ENCODE peak calls at places on chromosomes 11 and 22, in four cellular contexts. One of them, this sample, is unnamed.

GRCh38 chr11:33214187-33214586 is 43.0 kb upstream of the HIPK3 start:
- DNase-seq in thoracic aorta: no peak
- DNase-seq in mesendoderm: no peak
- DNase-seq in OCI-LY7: no peak
- DNase-seq in this sample: no peak

GRCh38 chr11:35539256-35539655 is 13.8 kb upstream of the PAMR1 start:
- DNase-seq in OCI-LY7: no peak
- DNase-seq in mesendoderm: no peak
- DNase-seq in thoracic aorta: no peak
- DNase-seq in this sample: no peak

GRCh38 chr11:114197799-114198500 is 98.2 kb upstream of the NNMT start:
- DNase-seq in OCI-LY7: no peak
- DNase-seq in mesendoderm: no peak
- DNase-seq in thoracic aorta: peak; percentile 61
- DNase-seq in this sample: no peak

GRCh38 chr11:130873766-130874165 is 42.5 kb downstream of the SNX19 start:
- DNase-seq in OCI-LY7: no peak
- DNase-seq in thoracic aorta: no peak
- DNase-seq in mesendoderm: peak; percentile 50
- DNase-seq in this sample: peak; percentile 42

GRCh38 chr11:29263971-29264682 is 752.7 kb downstream of the KCNA4 start:
- DNase-seq in mesendoderm: no peak
- DNase-seq in OCI-LY7: no peak
- DNase-seq in thoracic aorta: no peak
- DNase-seq in this sample: no peak

GRCh38 chr11:102446606-102447005 is 6.0 kb downstream of the TMEM123 start:
- DNase-seq in thoracic aorta: no peak
- DNase-seq in OCI-LY7: no peak
- DNase-seq in mesendoderm: peak; percentile 76
- DNase-seq in this sample: peak; percentile 85

GRCh38 chr11:57512646-57513445 is 2.7 kb downstream of the SLC43A1 start:
- DNase-seq in OCI-LY7: no peak
- DNase-seq in thoracic aorta: no peak
- DNase-seq in mesendoderm: no peak
- DNase-seq in this sample: no peak

GRCh38 chr11:6258571-6258998 is 1.1 kb upstream of the CCKBR start:
- DNase-seq in OCI-LY7: no peak
- DNase-seq in mesendoderm: peak; percentile 77
- DNase-seq in thoracic aorta: no peak
- DNase-seq in this sample: no peak

GRCh38 chr11:82636620-82637019 is 97.0 kb downstream of the FAM181B start:
- DNase-seq in OCI-LY7: no peak
- DNase-seq in mesendoderm: no peak
- DNase-seq in thoracic aorta: no peak
- DNase-seq in this sample: no peak

DNA sequence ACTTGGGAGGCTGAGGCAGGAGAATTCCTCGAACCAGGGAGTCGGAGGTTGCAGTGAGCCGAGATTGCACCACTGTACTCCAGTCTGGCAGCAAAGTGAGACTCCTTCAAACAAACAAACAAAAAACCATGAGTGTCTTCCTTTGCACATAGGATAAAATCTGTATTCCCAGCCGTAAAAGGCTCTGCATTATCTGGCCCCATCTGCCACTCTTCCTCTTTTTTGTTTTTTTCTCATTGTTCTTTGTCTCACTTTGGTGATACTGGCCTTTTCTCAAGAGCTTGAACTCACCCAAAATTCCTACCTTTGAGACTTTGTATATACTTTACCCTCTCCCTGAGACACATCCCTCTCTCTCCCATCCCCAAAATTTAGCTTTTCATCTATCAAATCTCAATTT is 17.6 kb downstream of the FDX1 start:
- DNase-seq in thoracic aorta: no peak
- DNase-seq in mesendoderm: no peak
- DNase-seq in OCI-LY7: no peak
- DNase-seq in this sample: no peak
- H3K27ac ChIP-seq in thoracic aorta: no peak overlapping the region
- H3K27ac ChIP-seq in mesendoderm: no peak overlapping the region
- H3K27ac ChIP-seq in OCI-LY7: no peak overlapping the region
- H3K27ac ChIP-seq in this sample: no peak overlapping the region

GRCh38 chr11:47325271-47326041 is 27.0 kb downstream of the MYBPC3 start:
- DNase-seq in OCI-LY7: no peak
- DNase-seq in mesendoderm: no peak
- DNase-seq in thoracic aorta: no peak
- DNase-seq in this sample: no peak
- H3K27ac ChIP-seq in OCI-LY7: no peak overlapping the region
- H3K27ac ChIP-seq in mesendoderm: no peak overlapping the region
- H3K27ac ChIP-seq in thoracic aorta: no peak overlapping the region
- H3K27ac ChIP-seq in this sample: no peak overlapping the region

DNA sequence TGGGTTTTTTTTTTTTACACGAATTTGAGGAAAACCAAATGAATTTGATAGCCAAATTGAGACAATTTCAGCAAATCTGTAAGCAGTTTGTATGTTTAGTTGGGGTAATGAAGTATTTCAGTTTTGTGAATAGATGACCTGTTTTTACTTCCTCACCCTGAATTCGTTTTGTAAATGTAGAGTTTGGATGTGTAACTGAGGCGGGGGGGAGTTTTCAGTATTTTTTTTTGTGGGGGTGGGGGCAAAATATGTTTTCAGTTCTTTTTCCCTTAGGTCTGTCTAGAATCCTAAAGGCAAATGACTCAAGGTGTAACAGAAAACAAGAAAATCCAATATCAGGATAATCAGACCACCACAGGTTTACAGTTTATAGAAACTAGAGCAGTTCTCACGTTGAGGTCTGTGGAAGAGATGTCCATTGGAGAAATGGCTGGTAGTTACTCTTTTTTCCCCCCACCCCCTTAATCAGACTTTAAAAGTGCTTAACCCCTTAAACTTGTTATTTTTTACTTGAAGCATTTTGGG is 2.2 kb downstream of the MALAT1 start:
- DNase-seq in mesendoderm: no peak
- DNase-seq in thoracic aorta: no peak
- DNase-seq in OCI-LY7: peak; percentile 48
- DNase-seq in this sample: no peak
- H3K27ac ChIP-seq in mesendoderm: no peak overlapping the region
- H3K27ac ChIP-seq in thoracic aorta: peak overlapping the region; percentile 99
- H3K27ac ChIP-seq in OCI-LY7: peak overlapping the region; percentile 98
- H3K27ac ChIP-seq in this sample: peak overlapping the region; percentile 98

GRCh38 chr11:111819161-111820058 is 52.0 kb downstream of the ALG9 start:
- DNase-seq in mesendoderm: no peak
- DNase-seq in OCI-LY7: no peak
- DNase-seq in thoracic aorta: no peak
- DNase-seq in this sample: no peak
- H3K27ac ChIP-seq in mesendoderm: no peak overlapping the region
- H3K27ac ChIP-seq in OCI-LY7: no peak overlapping the region
- H3K27ac ChIP-seq in thoracic aorta: no peak overlapping the region
- H3K27ac ChIP-seq in this sample: no peak overlapping the region

GRCh38 chr11:60172011-60172410 is 10.9 kb downstream of the MS4A6A start:
- DNase-seq in mesendoderm: no peak
- DNase-seq in OCI-LY7: no peak
- DNase-seq in thoracic aorta: no peak
- DNase-seq in this sample: no peak
- H3K27ac ChIP-seq in mesendoderm: no peak overlapping the region
- H3K27ac ChIP-seq in OCI-LY7: no peak overlapping the region
- H3K27ac ChIP-seq in thoracic aorta: no peak overlapping the region
- H3K27ac ChIP-seq in this sample: no peak overlapping the region

GRCh38 chr22:39244073-39244495 is 698 bp downstream of the PDGFB start:
- DNase-seq in OCI-LY7: no peak
- DNase-seq in mesendoderm: no peak
- DNase-seq in thoracic aorta: no peak
- DNase-seq in this sample: no peak

GRCh38 chr22:39246690-39247332 is 2.0 kb upstream of the PDGFB start:
- DNase-seq in thoracic aorta: no peak
- DNase-seq in mesendoderm: no peak
- DNase-seq in OCI-LY7: no peak
- DNase-seq in this sample: no peak

GRCh38 chr22:39246217-39246616 is 1.4 kb upstream of the PDGFB start:
- DNase-seq in thoracic aorta: no peak
- DNase-seq in OCI-LY7: no peak
- DNase-seq in mesendoderm: no peak
- DNase-seq in this sample: no peak

GRCh38 chr22:39244496-39245129 is at the start of gene PDGFB:
- DNase-seq in thoracic aorta: no peak
- DNase-seq in OCI-LY7: no peak
- DNase-seq in mesendoderm: peak; percentile 59
- DNase-seq in this sample: no peak

GRCh38 chr22:39245130-39246039 is 603 bp upstream of the PDGFB start:
- DNase-seq in OCI-LY7: no peak
- DNase-seq in mesendoderm: no peak
- DNase-seq in thoracic aorta: no peak
- DNase-seq in this sample: no peak
- H3K27ac ChIP-seq in OCI-LY7: no peak overlapping the region
- H3K27ac ChIP-seq in mesendoderm: no peak overlapping the region
- H3K27ac ChIP-seq in thoracic aorta: no peak overlapping the region
- H3K27ac ChIP-seq in this sample: no peak overlapping the region

DNA sequence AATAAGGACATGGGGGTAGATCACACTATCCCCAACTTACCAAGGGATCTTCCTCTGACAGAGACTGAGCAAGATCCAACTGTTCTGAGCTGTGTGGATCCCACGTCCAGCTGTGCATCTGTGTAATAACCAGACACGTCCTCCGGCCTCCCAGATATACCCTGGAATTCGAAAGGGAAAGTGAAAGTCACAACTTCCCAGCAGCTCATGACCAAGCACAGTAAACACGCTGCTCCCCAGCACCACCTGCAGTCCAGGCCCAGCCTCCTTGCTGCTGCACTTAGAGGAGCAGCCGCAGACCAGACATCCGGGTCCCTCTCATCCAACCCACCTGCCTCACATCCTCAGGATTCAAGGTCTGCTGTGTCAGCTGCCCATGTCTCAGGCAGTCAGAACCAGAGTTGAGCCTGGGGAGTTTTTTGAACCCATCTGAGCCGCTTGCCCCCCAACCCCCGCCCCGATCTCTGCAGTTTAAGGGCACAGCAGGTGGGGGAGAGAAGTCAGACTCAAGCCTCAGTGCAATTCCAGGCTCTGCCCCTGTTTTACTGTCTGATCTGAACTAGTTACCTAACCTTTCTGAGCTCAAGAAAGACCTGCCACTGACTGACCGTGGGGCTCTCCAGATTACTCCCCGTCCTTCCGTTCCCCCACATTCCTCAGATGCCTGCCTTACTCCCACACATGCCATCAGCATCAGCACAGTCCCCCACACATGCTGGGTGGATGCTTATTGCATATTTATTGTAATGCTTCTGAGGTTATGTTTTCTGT is at the start of gene APOL2:
- DNase-seq in mesendoderm: peak; percentile 97
- DNase-seq in thoracic aorta: peak; percentile 79
- DNase-seq in OCI-LY7: peak; percentile 93
- DNase-seq in this sample: peak; percentile 87
- H3K27ac ChIP-seq in mesendoderm: no peak within 1 kb of the TSS
- H3K27ac ChIP-seq in thoracic aorta: peak within 1 kb of the TSS; percentile 88
- H3K27ac ChIP-seq in OCI-LY7: peak within 1 kb of the TSS; percentile 25
- H3K27ac ChIP-seq in this sample: peak within 1 kb of the TSS; percentile 56

GRCh38 chr11:69632900-69633299 is 8.1 kb upstream of the CCND1 start:
- DNase-seq in OCI-LY7: no peak
- DNase-seq in thoracic aorta: no peak
- DNase-seq in mesendoderm: no peak
- DNase-seq in this sample: no peak

GRCh38 chr11:69625476-69625875 is 15.5 kb upstream of the CCND1 start:
- DNase-seq in mesendoderm: no peak
- DNase-seq in OCI-LY7: no peak
- DNase-seq in thoracic aorta: no peak
- DNase-seq in this sample: no peak

GRCh38 chr11:69624293-69624692 is 16.7 kb upstream of the CCND1 start:
- DNase-seq in thoracic aorta: no peak
- DNase-seq in mesendoderm: no peak
- DNase-seq in OCI-LY7: no peak
- DNase-seq in this sample: no peak

GRCh38 chr11:69630009-69630870 is 10.7 kb upstream of the CCND1 start:
- DNase-seq in mesendoderm: peak; percentile 71
- DNase-seq in thoracic aorta: no peak
- DNase-seq in OCI-LY7: peak; percentile 16
- DNase-seq in this sample: no peak

DNA sequence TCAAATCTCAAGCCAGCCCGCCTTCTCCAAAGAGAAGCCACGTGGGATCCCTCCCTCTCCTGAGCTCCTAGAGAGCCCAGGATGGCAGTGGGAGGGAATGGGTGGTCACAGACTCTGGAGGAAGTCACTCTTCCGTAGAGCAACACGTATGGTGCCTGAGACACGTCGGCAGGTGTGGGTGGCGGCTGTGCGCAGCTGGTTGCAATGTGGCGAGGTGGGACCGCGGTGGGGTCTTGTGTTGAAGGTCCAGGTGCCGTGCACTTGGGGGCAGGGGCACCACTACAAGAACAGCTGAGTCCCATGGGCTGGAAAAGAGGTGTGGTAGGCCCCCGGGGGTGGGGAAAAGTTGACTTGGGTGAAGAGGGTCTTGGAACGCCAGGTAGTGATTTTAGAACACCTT is 13.4 kb upstream of the CCND1 start:
- DNase-seq in thoracic aorta: no peak
- DNase-seq in mesendoderm: no peak
- DNase-seq in OCI-LY7: no peak
- DNase-seq in this sample: peak; percentile 65
- H3K27ac ChIP-seq in thoracic aorta: no peak overlapping the region
- H3K27ac ChIP-seq in mesendoderm: no peak overlapping the region
- H3K27ac ChIP-seq in OCI-LY7: no peak overlapping the region
- H3K27ac ChIP-seq in this sample: no peak overlapping the region

GRCh38 chr11:43789700-43790443 is 90.8 kb upstream of the ALKBH3 start:
- DNase-seq in mesendoderm: no peak
- DNase-seq in thoracic aorta: no peak
- DNase-seq in OCI-LY7: no peak
- DNase-seq in this sample: no peak
- H3K27ac ChIP-seq in mesendoderm: no peak overlapping the region
- H3K27ac ChIP-seq in thoracic aorta: peak overlapping the region; percentile 16
- H3K27ac ChIP-seq in OCI-LY7: no peak overlapping the region
- H3K27ac ChIP-seq in this sample: peak overlapping the region; percentile 0

DNA sequence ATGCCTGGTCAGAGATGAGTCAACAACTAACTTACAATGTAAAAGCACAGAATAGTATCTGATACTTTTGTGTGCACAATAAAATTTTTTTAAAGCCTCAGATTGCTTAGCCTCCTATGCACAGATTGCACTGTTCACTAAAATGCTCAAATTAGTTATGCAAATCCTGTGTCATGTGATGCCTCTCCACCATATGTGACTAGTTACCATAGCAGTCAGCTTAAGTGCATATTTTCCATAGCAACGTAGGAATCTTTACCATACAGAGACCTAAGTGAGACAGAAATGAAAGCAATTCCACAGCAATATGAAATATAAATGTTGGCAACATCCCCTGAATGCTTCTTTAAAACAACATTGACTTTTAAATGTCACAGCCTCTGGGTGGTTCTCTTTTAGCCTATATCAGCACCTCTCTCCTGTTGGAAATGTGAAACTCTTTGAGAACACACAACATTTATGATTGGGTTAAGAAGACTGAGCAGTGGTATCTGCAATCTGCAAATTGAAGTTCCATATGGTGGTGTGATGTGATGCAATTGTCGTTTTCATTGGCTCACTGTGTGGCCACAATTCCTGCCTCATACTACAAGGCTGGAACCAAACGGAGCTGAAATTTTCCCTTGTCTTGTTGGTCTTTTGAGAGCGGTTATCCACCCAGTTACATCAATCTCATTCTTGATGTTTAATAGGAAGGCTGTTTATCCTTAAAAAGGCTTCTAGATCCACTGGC is 814.6 kb downstream of the DLG2 start:
- DNase-seq in thoracic aorta: no peak
- DNase-seq in OCI-LY7: no peak
- DNase-seq in mesendoderm: no peak
- DNase-seq in this sample: no peak
- H3K27ac ChIP-seq in thoracic aorta: no peak overlapping the region
- H3K27ac ChIP-seq in OCI-LY7: no peak overlapping the region
- H3K27ac ChIP-seq in mesendoderm: no peak overlapping the region
- H3K27ac ChIP-seq in this sample: no peak overlapping the region

This sample was measured in SJSA1.